ENCODE peak calls at places on chromosomes 4 and X, in four cellular contexts. V is K562, Z is GM12878, B is HepG2. T is an unnamed sample.

GRCh38 chr4:17807446-17807845 is 3.1 kb downstream of the DCAF16 start:
- DNase-seq in V (no peak), Z (no peak), B (no peak), T (no peak)

GRCh38 chrX:17459596-17459995 is 84.6 kb downstream of the NHS start:
- DNase-seq in V (no peak), Z (no peak), B (no peak), T (no peak)

GRCh38 chrX:41960142-41960541 is 36.8 kb upstream of the CASK start:
- DNase-seq in V (no peak), Z (no peak), B (no peak), T (no peak)

GRCh38 chrX:47097018-47097417 is 18.8 kb downstream of the RGN start:
- DNase-seq in V (no peak), Z (no peak), B (no peak), T (no peak)

GRCh38 chr4:179595671-179596410 is 2153.6 kb upstream of the AGA start:
- DNase-seq in V (no peak), Z (no peak), B (no peak), T (no peak)

GRCh38 chr4:151472711-151473110 is 63.7 kb downstream of the FHIP1A start:
- DNase-seq in V (no peak), Z (no peak), B (no peak), T (no peak)

GRCh38 chr4:158863296-158863695 is 94.5 kb downstream of the FNIP2 start:
- DNase-seq in V (no peak), Z (no peak), B (no peak), T (no peak)

GRCh38 chrX:8404443-8404842 is 60.2 kb upstream of the VCX3B start:
- DNase-seq in V (no peak), Z (no peak), B (no peak), T (no peak)

GRCh38 chr4:166324321-166324720 is 451.3 kb downstream of the TLL1 start:
- DNase-seq in V (no peak), Z (no peak), B (peak), T (peak)

GRCh38 chr4:143728171-143728570 is 27.7 kb upstream of the FREM3 start:
- DNase-seq in V (no peak), Z (no peak), B (no peak), T (no peak)

GRCh38 chr4:42654606-42655005 is 2.3 kb downstream of the ATP8A1 start:
- DNase-seq in V (no peak), Z (no peak), B (peak), T (no peak)

GRCh38 chr4:24793219-24794005 is 2.0 kb upstream of the SOD3 start:
- DNase-seq in V (peak), Z (no peak), B (peak), T (peak)

GRCh38 chrX:103685396-103685795 is 1.1 kb downstream of the MORF4L2 start:
- DNase-seq in V (peak), Z (no peak), B (no peak), T (no peak)

GRCh38 chrX:85309717-85310116 is 65.9 kb downstream of the ZNF711 start:
- DNase-seq in V (peak), Z (no peak), B (no peak), T (peak)

GRCh38 chrX:105973387-105973739 is 65.2 kb downstream of the SERPINA7 start:
- DNase-seq in V (no peak), Z (no peak), B (no peak), T (no peak)

GRCh38 chrX:149372861-149373260 is 132.2 kb downstream of the IDS start:
- DNase-seq in V (no peak), Z (no peak), B (no peak), T (no peak)

GRCh38 chr4:38154251-38154650 is 194.1 kb downstream of the PTTG2 start:
- DNase-seq in V (no peak), Z (no peak), B (no peak), T (no peak)
- TF ChIP-seq FOXK2 in V (no peak), Z (no peak), B (no peak), T (no peak)

DNA sequence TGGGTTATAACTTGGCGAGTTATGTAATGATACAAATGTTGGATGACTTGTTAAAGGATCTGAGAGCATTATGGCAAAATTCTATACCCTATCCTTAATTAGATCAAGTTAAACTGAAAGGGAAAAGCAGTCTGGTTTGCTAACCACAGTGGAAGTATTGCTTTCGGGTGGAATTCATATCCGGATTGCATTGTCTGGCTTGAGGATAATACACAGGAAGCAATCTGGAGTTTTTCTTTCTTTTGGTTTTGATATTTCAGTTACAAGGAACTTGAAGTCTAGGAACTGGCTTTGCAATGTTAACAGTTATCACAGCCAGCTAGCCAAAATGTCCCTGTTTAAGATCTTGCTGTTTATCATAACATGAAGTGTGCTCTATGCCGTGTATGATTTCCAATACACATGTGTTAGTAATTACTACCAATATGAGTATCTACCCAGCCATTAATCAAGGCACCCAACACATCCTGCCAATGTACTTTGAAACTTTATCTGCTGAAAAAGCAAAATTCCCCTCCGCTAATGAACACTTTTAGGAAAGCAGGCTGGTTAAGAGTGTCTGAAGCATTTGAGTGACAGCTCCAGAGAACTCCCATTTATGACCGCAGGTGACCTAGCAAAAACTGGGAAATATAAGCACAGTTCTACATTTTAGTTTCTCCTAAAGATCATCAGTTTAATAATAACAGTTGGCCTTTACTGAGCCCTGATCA is 146.4 kb downstream of the PALLD start:
- DNase-seq in V (no peak), Z (no peak), B (no peak), T (no peak)
- TF ChIP-seq FOXK2 in V (no peak), Z (no peak), B (no peak), T (no peak)

GRCh38 chr4:26113339-26113940 is 199.4 kb downstream of the SMIM20 start:
- DNase-seq in V (no peak), Z (no peak), B (no peak), T (no peak)
- TF ChIP-seq FOXK2 in V (no peak), Z (no peak), B (no peak), T (no peak)

DNA sequence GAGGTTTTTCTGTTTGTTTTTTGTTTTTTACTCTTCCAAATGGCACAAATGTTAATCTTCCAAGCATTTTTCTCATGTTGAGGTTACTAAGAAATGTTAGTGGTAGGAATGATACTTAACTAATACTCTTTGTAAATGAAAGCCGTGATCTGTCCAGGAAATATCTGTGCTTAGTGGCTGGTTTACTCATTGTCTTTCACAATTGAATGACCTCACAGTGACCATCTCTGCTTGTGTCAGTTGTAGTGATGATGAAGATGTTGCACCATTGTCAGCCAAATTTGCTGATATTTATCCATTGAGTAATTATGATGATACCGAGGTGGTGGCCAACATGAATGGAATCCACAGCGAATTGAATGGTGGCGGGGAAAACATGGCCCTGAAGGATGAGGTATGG is 93.5 kb downstream of the TNIP2 start:
- DNase-seq in V (peak), Z (no peak), B (no peak), T (no peak)
- TF ChIP-seq FOXK2 in V (no peak), Z (no peak), B (no peak), T (no peak)

T was measured in HEK293T.